ENCODE peak calls at places on chromosomes 13 and 19, in seven cellular contexts. G is dermis microvascular lymphatic vessel endothelial cell, A is AG04450, Q is left ventricle myocardium inferior, T is fibroblast of pulmonary artery, V is Calu3, J is heart right ventricle. I is an unnamed sample.

GRCh38 chr19:33580026-33580644 is 41.6 kb upstream of the CHST8 start:
- DNase-seq in A (no peak), G (no peak), T (no peak), J (no peak), V (peak), Q (no peak), I (no peak)

GRCh38 chr13:98775844-98776598 is 23.5 kb upstream of the SLC15A1 start:
- DNase-seq in G (no peak), T (peak), J (no peak), A (no peak), Q (no peak), V (peak), I (no peak)

GRCh38 chr19:3189702-3190469 is 4.2 kb downstream of the NCLN start:
- DNase-seq in A (no peak), V (no peak), G (no peak), J (no peak), T (no peak), Q (no peak), I (no peak)

GRCh38 chr19:11848200-11848593 is 329 bp upstream of the ZNF439 start:
- DNase-seq in J (no peak), G (no peak), T (no peak), V (no peak), A (no peak), Q (no peak), I (no peak)

GRCh38 chr13:27712421-27712820 is 79.9 kb upstream of the GSX1 start:
- DNase-seq in A (no peak), G (no peak), Q (no peak), J (peak), V (peak), T (peak), I (peak)

GRCh38 chr19:53004242-53004641 is 9.5 kb upstream of the ERVV-1 start:
- DNase-seq in Q (no peak), T (no peak), A (no peak), V (no peak), J (no peak), G (no peak), I (no peak)

GRCh38 chr13:104171132-104171531 is 1104.9 kb upstream of the SLC10A2 start:
- DNase-seq in Q (no peak), G (no peak), J (no peak), A (no peak), T (no peak), V (no peak), I (no peak)

GRCh38 chr13:81017525-81018152 is 676.7 kb upstream of the SPRY2 start:
- DNase-seq in V (no peak), Q (no peak), T (peak), G (peak), J (no peak), A (no peak), I (no peak)

GRCh38 chr19:38685666-38686529 is 38.4 kb downstream of the ACTN4 start:
- DNase-seq in V (peak), J (no peak), T (peak), Q (no peak), G (no peak), A (no peak), I (no peak)

GRCh38 chr13:26656919-26657318 is 99.4 kb downstream of the WASF3 start:
- DNase-seq in G (no peak), J (no peak), V (no peak), T (peak), A (peak), Q (no peak), I (no peak)

GRCh38 chr13:113668491-113668971 is 1.5 kb downstream of the GRK1 start:
- DNase-seq in A (no peak), G (no peak), Q (peak), T (no peak), J (no peak), V (no peak), I (no peak)

GRCh38 chr13:94617389-94618000 is 15.8 kb downstream of the GPR180 start:
- DNase-seq in A (no peak), G (no peak), V (peak), J (no peak), Q (no peak), T (peak), I (peak)

GRCh38 chr19:50025794-50026549 is at the start of gene ZNF473:
- DNase-seq in Q (peak), V (peak), J (peak), G (no peak), T (peak), A (peak), I (peak)

GRCh38 chr13:23979361-23980159 is 82.3 kb upstream of the C1QTNF9B start:
- DNase-seq in T (peak), Q (peak), G (peak), A (peak), V (peak), J (peak), I (peak)

GRCh38 chr19:7641288-7642276 is 4.7 kb downstream of the STXBP2 start:
- DNase-seq in A (no peak), Q (no peak), J (no peak), T (no peak), V (no peak), G (no peak), I (no peak)

GRCh38 chr13:51425410-51426042 is 27.3 kb downstream of the INTS6 start:
- DNase-seq in A (no peak), T (peak), V (no peak), Q (no peak), G (no peak), J (no peak), I (no peak)

GRCh38 chr13:36850790-36851438 is 31.9 kb downstream of the RFXAP start:
- DNase-seq in Q (no peak), J (no peak), T (peak), G (peak), V (peak), A (no peak), I (no peak)

GRCh38 chr19:1218751-1219567 is 13.4 kb downstream of the STK11 start:
- DNase-seq in G (no peak), J (no peak), A (no peak), V (no peak), Q (no peak), T (no peak), I (no peak)

GRCh38 chr13:52067237-52067636 is 42.7 kb downstream of the UTP14C start:
- DNase-seq in A (no peak), G (no peak), J (no peak), V (no peak), T (peak), Q (no peak), I (no peak)

GRCh38 chr13:99900960-99901359 is 70.6 kb downstream of the ZIC5 start:
- DNase-seq in Q (no peak), A (no peak), G (no peak), J (no peak), V (no peak), T (no peak), I (no peak)

GRCh38 chr19:8214802-8215201 is 5.6 kb downstream of the CERS4 start:
- DNase-seq in J (no peak), V (no peak), Q (no peak), A (no peak), T (no peak), G (no peak), I (no peak)

GRCh38 chr19:35935911-35936737 is at the start of gene LRFN3:
- DNase-seq in G (peak), J (peak), A (no peak), T (peak), V (peak), Q (peak), I (no peak)

GRCh38 chr19:34254552-34255432 is at the start of gene GARRE1:
- DNase-seq in Q (peak), A (no peak), J (peak), T (peak), V (peak), G (no peak), I (peak)

GRCh38 chr13:46951516-46951915 is 54.7 kb upstream of the HTR2A start:
- DNase-seq in J (no peak), G (no peak), A (no peak), T (no peak), V (no peak), Q (no peak), I (no peak)

GRCh38 chr19:35449347-35450043 is 1.4 kb downstream of the FFAR2 start:
- DNase-seq in T (no peak), J (no peak), A (no peak), V (peak), G (no peak), Q (no peak), I (no peak)

GRCh38 chr19:34475975-34476594 is 5.5 kb upstream of the WTIP start:
- DNase-seq in T (no peak), J (no peak), Q (no peak), A (no peak), V (no peak), G (no peak), I (no peak)

GRCh38 chr19:50478901-50479715 is 2.5 kb upstream of the GARIN5A start:
- DNase-seq in Q (no peak), T (peak), J (no peak), V (peak), A (no peak), G (peak), I (no peak)

GRCh38 chr19:7759156-7759555 is 3.9 kb upstream of the CLEC4M start:
- DNase-seq in A (no peak), J (no peak), Q (no peak), G (no peak), T (no peak), V (no peak), I (no peak)

GRCh38 chr13:92074658-92075057 is 676.2 kb downstream of the GPC5 start:
- DNase-seq in J (no peak), T (peak), A (no peak), V (no peak), Q (no peak), G (no peak), I (no peak)

GRCh38 chr19:32460476-32460875 is 54.9 kb downstream of the DPY19L3 start:
- DNase-seq in T (no peak), V (no peak), G (no peak), J (no peak), A (no peak), Q (no peak), I (no peak)

GRCh38 chr13:73754727-73755292 is 379.4 kb downstream of the KLF12 start:
- DNase-seq in Q (no peak), T (peak), J (peak), V (peak), G (peak), A (peak), I (peak)

GRCh38 chr13:25213716-25214115 is 41.6 kb upstream of the AMER2 start:
- DNase-seq in T (no peak), V (no peak), Q (no peak), G (no peak), A (no peak), J (no peak), I (no peak)

GRCh38 chr13:23828086-23828485 is 61.1 kb downstream of the MIPEP start:
- DNase-seq in Q (no peak), G (no peak), V (no peak), A (no peak), T (peak), J (no peak), I (no peak)

GRCh38 chr13:51467730-51468129 is 14.9 kb upstream of the INTS6 start:
- DNase-seq in Q (no peak), G (no peak), T (no peak), A (no peak), V (no peak), J (no peak), I (no peak)